ENCODE peak calls at places on chromosomes 7 and 10, in seven cellular contexts. N is SK-N-SH, L is HepG2, J is K562, K is GM12891, V is GM12878, R is H1. X is an unnamed sample.

GRCh38 chr7:2710256-2710655 is 22.3 kb downstream of the AMZ1 start:
- DNase-seq in N (no peak), L (no peak), J (no peak), K (peak), V (peak), R (no peak), X (peak)

GRCh38 chr7:75967573-75967997 is 26.8 kb downstream of the TMEM120A start:
- DNase-seq in N (peak), L (no peak), J (no peak), K (no peak), V (no peak), R (no peak), X (no peak)

GRCh38 chr7:66246549-66247171 is 41.5 kb downstream of the TPST1 start:
- DNase-seq in N (no peak), L (no peak), J (no peak), K (no peak), V (no peak), R (no peak), X (no peak)

GRCh38 chr10:102951316-102951715 is 33.2 kb downstream of the CNNM2 start:
- DNase-seq in N (no peak), L (no peak), J (no peak), K (no peak), V (no peak), R (no peak), X (no peak)

GRCh38 chr10:112658900-112659328 is 211.9 kb downstream of the VTI1A start:
- DNase-seq in N (no peak), L (peak), J (no peak), K (no peak), V (no peak), R (no peak), X (no peak)

GRCh38 chr10:91088300-91089140 is 131.9 kb upstream of the PCGF5 start:
- DNase-seq in N (no peak), L (peak), J (peak), K (no peak), V (no peak), R (no peak), X (no peak)

GRCh38 chr7:115357213-115357999 is 435.5 kb downstream of the MDFIC start:
- DNase-seq in N (no peak), L (no peak), J (no peak), K (no peak), V (no peak), R (no peak), X (no peak)

GRCh38 chr10:44411251-44411650 is 26.4 kb upstream of the CXCL12 start:
- DNase-seq in N (no peak), L (no peak), J (no peak), K (no peak), V (no peak), R (no peak), X (no peak)

GRCh38 chr7:2569421-2569820 is 10.6 kb downstream of the IQCE start:
- DNase-seq in N (no peak), L (no peak), J (no peak), K (no peak), V (no peak), R (no peak), X (no peak)

GRCh38 chr7:106419455-106420182 is 134.8 kb upstream of the NAMPT start:
- DNase-seq in N (no peak), L (no peak), J (no peak), K (no peak), V (no peak), R (no peak), X (no peak)

GRCh38 chr7:134355004-134355525 is 38.3 kb upstream of the SLC35B4 start:
- DNase-seq in N (no peak), L (no peak), J (no peak), K (no peak), V (no peak), R (no peak), X (no peak)

GRCh38 chr10:110074986-110075664 is 67.3 kb downstream of the ADD3 start:
- DNase-seq in N (no peak), L (no peak), J (no peak), K (no peak), V (no peak), R (no peak), X (no peak)

GRCh38 chr10:43407148-43407575 is 1.8 kb downstream of the HNRNPF start:
- DNase-seq in N (peak), L (no peak), J (peak), K (no peak), V (no peak), R (no peak), X (peak)

GRCh38 chr7:78528964-78529363 is 730.4 kb downstream of the PHTF2 start:
- DNase-seq in N (no peak), L (no peak), J (no peak), K (no peak), V (no peak), R (no peak), X (no peak)

GRCh38 chr10:131625041-131625440 is 275.8 kb upstream of the PPP2R2D start:
- DNase-seq in N (no peak), L (no peak), J (no peak), K (no peak), V (no peak), R (no peak), X (no peak)
- TF ChIP-seq TAF1 in N (no peak), L (no peak), J (no peak), K (no peak), V (no peak), R (no peak), X (no peak)

DNA sequence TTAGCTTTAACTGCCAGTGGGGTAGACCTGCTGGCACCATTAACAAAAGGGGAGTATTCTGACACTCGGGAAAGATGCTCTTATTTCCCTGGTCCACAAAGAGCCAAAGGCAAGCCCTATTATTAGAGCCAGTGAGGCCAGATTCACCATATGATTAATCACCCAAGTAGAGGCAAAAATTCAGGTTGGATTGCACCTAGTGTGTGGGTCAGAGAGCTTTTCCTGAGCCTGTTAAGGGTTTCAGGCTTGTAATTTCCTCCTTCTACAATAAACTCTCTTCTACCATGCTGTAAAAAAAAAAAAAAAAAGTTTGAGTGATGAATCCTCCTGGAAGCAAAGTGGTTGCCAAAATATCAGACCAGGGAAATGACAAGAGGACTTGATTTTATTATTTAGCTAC is 163.5 kb downstream of the MBL2 start:
- DNase-seq in N (no peak), L (no peak), J (no peak), K (no peak), V (no peak), R (no peak), X (no peak)
- TF ChIP-seq TAF1 in N (no peak), L (no peak), J (no peak), K (no peak), V (no peak), R (no peak), X (no peak)

GRCh38 chr10:125035136-125035535 is 93.2 kb downstream of the ZRANB1 start:
- DNase-seq in N (no peak), L (peak), J (no peak), K (no peak), V (no peak), R (no peak), X (no peak)
- TF ChIP-seq TAF1 in N (no peak), L (no peak), J (no peak), K (no peak), V (no peak), R (no peak), X (no peak)

GRCh38 chr10:84244651-84245270 is at the start of gene RGR:
- DNase-seq in N (no peak), L (peak), J (no peak), K (no peak), V (no peak), R (no peak), X (no peak)
- TF ChIP-seq TAF1 in N (no peak), L (no peak), J (no peak), K (no peak), V (no peak), R (no peak), X (no peak)

DNA sequence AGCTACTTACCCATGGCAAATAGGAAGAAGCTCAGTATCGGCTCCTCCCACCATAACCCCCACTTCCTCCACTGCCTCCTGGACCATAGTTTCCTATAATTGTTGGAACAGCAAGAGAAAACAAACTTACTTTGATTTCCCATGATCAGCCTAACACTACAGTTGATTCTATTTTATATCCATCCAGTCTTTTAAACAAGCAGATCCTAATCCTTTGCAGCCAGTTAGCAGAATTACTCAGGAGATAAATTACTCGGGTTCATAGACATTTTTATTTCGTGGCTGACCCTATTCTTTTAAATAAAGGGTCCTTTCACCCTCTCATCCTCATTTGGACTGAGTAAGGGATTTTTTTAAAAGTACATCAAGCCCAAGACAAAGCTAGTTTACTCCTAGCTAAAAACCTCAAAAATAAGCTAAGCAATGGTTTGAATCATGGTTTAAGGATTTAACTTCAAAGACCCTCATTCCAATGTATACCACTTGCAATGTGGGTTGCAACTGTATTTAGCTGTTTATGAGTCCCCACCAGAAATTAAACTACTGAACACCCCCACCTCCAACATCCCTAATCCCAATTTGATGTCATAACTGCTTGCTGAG is 8.0 kb downstream of the HNRNPA2B1 start:
- DNase-seq in N (no peak), L (no peak), J (no peak), K (no peak), V (no peak), R (no peak), X (no peak)
- TF ChIP-seq TAF1 in N (no peak), L (no peak), J (no peak), K (no peak), V (no peak), R (no peak), X (no peak)

GRCh38 chr7:74475243-74475986 is 21.7 kb downstream of the GTF2IRD1 start:
- DNase-seq in N (peak), L (no peak), J (no peak), K (no peak), V (no peak), R (no peak), X (no peak)
- TF ChIP-seq TAF1 in N (no peak), L (no peak), J (no peak), K (no peak), V (no peak), R (no peak), X (no peak)

GRCh38 chr7:151901313-151901669 is 24.4 kb upstream of the PRKAG2 start:
- DNase-seq in N (no peak), L (no peak), J (no peak), K (no peak), V (no peak), R (no peak), X (no peak)
- TF ChIP-seq TAF1 in N (no peak), L (no peak), J (no peak), K (no peak), V (no peak), R (no peak), X (no peak)

GRCh38 chr10:93608421-93608820 is 3.9 kb upstream of the PDE6C start:
- DNase-seq in N (no peak), L (no peak), J (no peak), K (no peak), V (no peak), R (no peak), X (no peak)
- TF ChIP-seq TAF1 in N (no peak), L (no peak), J (no peak), K (no peak), V (no peak), R (no peak), X (no peak)